ENCODE peak calls at places on chromosomes 5 and 9, in seven cellular contexts. One of them, this sample, is unnamed.

GRCh38 chr5:141003791-141004601 is 37.7 kb downstream of the PCDHAC2 start:
- DNase-seq in EL: no peak
- DNase-seq in AG20443: no peak
- DNase-seq in SW480: peak; percentile 93
- DNase-seq in mesenteric fat pad: no peak
- DNase-seq in ovary: no peak
- DNase-seq in type B pancreatic cell: no peak
- DNase-seq in this sample: no peak

GRCh38 chr9:114278881-114279570 is 43.9 kb upstream of the ORM1 start:
- DNase-seq in mesenteric fat pad: peak; percentile 67
- DNase-seq in ovary: peak; percentile 5
- DNase-seq in SW480: peak; percentile 85
- DNase-seq in EL: peak; percentile 90
- DNase-seq in type B pancreatic cell: peak; percentile 54
- DNase-seq in AG20443: no peak
- DNase-seq in this sample: no peak

GRCh38 chr9:16329699-16330113 is 540.8 kb downstream of the BNC2 start:
- DNase-seq in ovary: peak; percentile 76
- DNase-seq in SW480: no peak
- DNase-seq in EL: peak; percentile 37
- DNase-seq in mesenteric fat pad: no peak
- DNase-seq in AG20443: no peak
- DNase-seq in type B pancreatic cell: no peak
- DNase-seq in this sample: no peak

GRCh38 chr5:622946-623522 is 10.9 kb downstream of the CEP72 start:
- DNase-seq in EL: no peak
- DNase-seq in type B pancreatic cell: no peak
- DNase-seq in ovary: no peak
- DNase-seq in AG20443: no peak
- DNase-seq in mesenteric fat pad: no peak
- DNase-seq in SW480: no peak
- DNase-seq in this sample: no peak

GRCh38 chr9:116765009-116765408 is 77.9 kb downstream of the TRIM32 start:
- DNase-seq in mesenteric fat pad: no peak
- DNase-seq in SW480: no peak
- DNase-seq in type B pancreatic cell: no peak
- DNase-seq in ovary: no peak
- DNase-seq in EL: no peak
- DNase-seq in AG20443: no peak
- DNase-seq in this sample: no peak

GRCh38 chr9:107480386-107480789 is 9.2 kb downstream of the KLF4 start:
- DNase-seq in EL: peak; percentile 81
- DNase-seq in AG20443: peak; percentile 73
- DNase-seq in SW480: peak; percentile 43
- DNase-seq in type B pancreatic cell: no peak
- DNase-seq in ovary: peak; percentile 26
- DNase-seq in mesenteric fat pad: no peak
- DNase-seq in this sample: no peak

GRCh38 chr5:172164773-172165212 is 23.2 kb downstream of the STK10 start:
- DNase-seq in type B pancreatic cell: no peak
- DNase-seq in EL: no peak
- DNase-seq in AG20443: peak; percentile 86
- DNase-seq in mesenteric fat pad: no peak
- DNase-seq in SW480: no peak
- DNase-seq in ovary: no peak
- DNase-seq in this sample: no peak

GRCh38 chr9:37146372-37146771 is 26.0 kb downstream of the ZCCHC7 start:
- DNase-seq in type B pancreatic cell: no peak
- DNase-seq in mesenteric fat pad: no peak
- DNase-seq in SW480: no peak
- DNase-seq in ovary: no peak
- DNase-seq in EL: no peak
- DNase-seq in AG20443: no peak
- DNase-seq in this sample: no peak

GRCh38 chr5:64166201-64166959 is 737 bp downstream of the RNF180 start:
- DNase-seq in SW480: no peak
- DNase-seq in mesenteric fat pad: no peak
- DNase-seq in AG20443: peak; percentile 41
- DNase-seq in ovary: no peak
- DNase-seq in type B pancreatic cell: no peak
- DNase-seq in EL: no peak
- DNase-seq in this sample: no peak

GRCh38 chr9:121220996-121221671 is 19.5 kb upstream of the RAB14 start:
- DNase-seq in type B pancreatic cell: no peak
- DNase-seq in AG20443: no peak
- DNase-seq in EL: no peak
- DNase-seq in ovary: no peak
- DNase-seq in SW480: no peak
- DNase-seq in mesenteric fat pad: no peak
- DNase-seq in this sample: no peak